ENCODE peak calls at places on chromosomes 5 and 9, in eight cellular contexts. X is GM06990, J is fibroblast of villous mesenchyme, M is Caco-2, Q is BE2C, N is heart left ventricle, E is psoas muscle, Z is PC-9. W is an unnamed sample.

GRCh38 chr5:111147502-111147901 is 55.4 kb downstream of the WDR36 start:
- DNase-seq in N (no peak), X (no peak), M (no peak), J (no peak), E (no peak), Q (no peak), Z (no peak), W (no peak)

GRCh38 chr5:61245486-61245885 is 83.2 kb upstream of the SMIM15 start:
- DNase-seq in J (peak), Q (no peak), E (no peak), M (no peak), Z (no peak), X (no peak), N (no peak), W (no peak)

GRCh38 chr5:21121213-21121612 is 1133.2 kb upstream of the CDH18 start:
- DNase-seq in Z (no peak), N (no peak), E (no peak), J (no peak), Q (no peak), X (no peak), M (no peak), W (peak)

GRCh38 chr9:120890415-120891254 is 13.6 kb upstream of the PHF19 start:
- DNase-seq in X (no peak), E (no peak), Z (no peak), Q (no peak), J (peak), N (no peak), M (no peak), W (no peak)

GRCh38 chr9:10678790-10679189 is 66.0 kb upstream of the PTPRD start:
- DNase-seq in N (no peak), J (peak), M (no peak), E (no peak), Z (no peak), X (no peak), Q (no peak), W (peak)

GRCh38 chr9:16245756-16246440 is 624.6 kb downstream of the BNC2 start:
- DNase-seq in N (no peak), X (no peak), Q (no peak), J (no peak), Z (no peak), M (no peak), E (peak), W (no peak)

GRCh38 chr9:36074870-36075532 is 38.3 kb downstream of the RECK start:
- DNase-seq in E (peak), Q (peak), Z (no peak), N (peak), M (no peak), J (peak), X (no peak), W (peak)

GRCh38 chr9:137875846-137876245 is 1.7 kb upstream of the CACNA1B start:
- DNase-seq in E (no peak), X (no peak), N (no peak), Z (no peak), Q (no peak), M (no peak), J (no peak), W (no peak)

GRCh38 chr9:72351538-72352453 is 13.2 kb downstream of the ZFAND5 start:
- DNase-seq in J (no peak), Q (no peak), Z (peak), N (peak), M (no peak), E (peak), X (no peak), W (peak)

GRCh38 chr5:159049844-159050318 is 49.8 kb downstream of the EBF1 start:
- DNase-seq in N (no peak), X (no peak), M (no peak), J (peak), Z (no peak), E (no peak), Q (no peak), W (peak)

GRCh38 chr9:19998823-19999455 is 210.1 kb upstream of the SLC24A2 start:
- DNase-seq in X (peak), N (no peak), E (no peak), Z (no peak), M (no peak), J (no peak), Q (no peak), W (peak)

GRCh38 chr9:89844535-89844934 is 239.7 kb downstream of the GADD45G start:
- DNase-seq in J (no peak), M (no peak), Q (no peak), N (no peak), Z (no peak), E (no peak), X (no peak), W (no peak)

GRCh38 chr5:150612405-150612804 is 28.1 kb upstream of the SYNPO start:
- DNase-seq in Z (no peak), M (no peak), E (no peak), N (no peak), J (no peak), Q (no peak), X (no peak), W (no peak)

GRCh38 chr9:35374436-35374835 is 115.5 kb upstream of the RUSC2 start:
- DNase-seq in J (no peak), E (no peak), M (no peak), Q (no peak), N (no peak), Z (no peak), X (no peak), W (no peak)

GRCh38 chr9:131578778-131579504 is 33.6 kb downstream of the PRRT1B start:
- DNase-seq in Z (no peak), Q (no peak), M (no peak), E (no peak), N (no peak), X (peak), J (no peak), W (no peak)

GRCh38 chr5:127830829-127831598 is 127.8 kb downstream of the CCDC192 start:
- DNase-seq in M (no peak), N (no peak), Z (no peak), Q (no peak), J (no peak), E (no peak), X (no peak), W (no peak)

GRCh38 chr5:151155149-151155776 is 2.3 kb downstream of the ANXA6 start:
- DNase-seq in E (no peak), M (no peak), Z (no peak), X (peak), Q (no peak), J (peak), N (no peak), W (no peak)

GRCh38 chr9:37929441-37929895 is 25.5 kb upstream of the SLC25A51 start:
- DNase-seq in J (peak), Z (no peak), X (no peak), Q (no peak), E (no peak), M (no peak), N (no peak), W (peak)

GRCh38 chr9:5485365-5486085 is 24.8 kb upstream of the PDCD1LG2 start:
- DNase-seq in M (no peak), X (no peak), J (peak), N (no peak), Z (no peak), Q (no peak), E (no peak), W (no peak)

GRCh38 chr9:112361602-112362001 is 18.3 kb upstream of the HSDL2 start:
- DNase-seq in X (no peak), M (peak), Z (peak), Q (no peak), N (no peak), J (peak), E (no peak), W (peak)

GRCh38 chr9:37902804-37903580 is 935 bp downstream of the SLC25A51 start:
- DNase-seq in E (no peak), M (no peak), N (no peak), X (no peak), J (peak), Z (no peak), Q (no peak), W (peak)

GRCh38 chr5:180869587-180869986 is 8.5 kb upstream of the ZFP62 start:
- DNase-seq in X (no peak), M (no peak), Q (no peak), E (no peak), N (no peak), Z (no peak), J (no peak), W (no peak)

GRCh38 chr5:65802820-65803219 is 80.8 kb downstream of the NLN start:
- DNase-seq in J (no peak), Q (no peak), Z (no peak), M (no peak), E (no peak), N (no peak), X (no peak), W (no peak)

GRCh38 chr9:104805441-104805840 is 41.5 kb downstream of the NIPSNAP3B start:
- DNase-seq in Z (no peak), Q (no peak), J (no peak), N (no peak), X (no peak), E (no peak), M (no peak), W (no peak)

GRCh38 chr9:130862747-130863146 is 27.7 kb downstream of the ABL1 start:
- DNase-seq in J (no peak), Z (no peak), X (no peak), E (no peak), M (no peak), N (no peak), Q (no peak), W (no peak)

GRCh38 chr5:124963236-124963929 is 216.9 kb upstream of the ZNF608 start:
- DNase-seq in E (no peak), Z (peak), M (peak), Q (peak), J (peak), X (no peak), N (no peak), W (peak)

GRCh38 chr5:58263291-58263690 is 196.6 kb downstream of the PLK2 start:
- DNase-seq in N (no peak), M (no peak), J (no peak), X (no peak), E (no peak), Q (no peak), Z (no peak), W (no peak)

GRCh38 chr9:32395483-32396216 is 11.2 kb downstream of the ACO1 start:
- DNase-seq in N (peak), E (peak), X (no peak), M (peak), J (peak), Z (peak), Q (no peak), W (peak)

GRCh38 chr9:20197976-20198685 is 409.3 kb upstream of the SLC24A2 start:
- DNase-seq in J (peak), E (no peak), Z (no peak), M (peak), N (no peak), X (no peak), Q (no peak), W (no peak)

GRCh38 chr5:176553260-176554085 is 4.3 kb downstream of the CDHR2 start:
- DNase-seq in X (no peak), N (no peak), J (no peak), E (no peak), Z (peak), Q (no peak), M (no peak), W (no peak)

GRCh38 chr9:21802418-21803000 is at the start of gene MTAP:
- DNase-seq in E (peak), Q (peak), X (peak), J (peak), Z (peak), M (peak), N (peak), W (peak)

GRCh38 chr9:21804336-21804735 is 1.9 kb downstream of the MTAP start:
- DNase-seq in J (no peak), Q (no peak), Z (no peak), M (no peak), N (no peak), E (no peak), X (no peak), W (no peak)

GRCh38 chr9:21803674-21804048 is 1.2 kb downstream of the MTAP start:
- DNase-seq in E (no peak), N (no peak), Q (no peak), M (no peak), X (no peak), J (peak), Z (no peak), W (peak)

GRCh38 chr9:21806644-21807043 is 4.2 kb downstream of the MTAP start:
- DNase-seq in X (no peak), E (no peak), M (no peak), Z (no peak), J (no peak), Q (no peak), N (peak), W (no peak)

GRCh38 chr9:21804791-21805190 is 2.4 kb downstream of the MTAP start:
- DNase-seq in N (no peak), J (no peak), E (no peak), M (no peak), Z (no peak), Q (no peak), X (no peak), W (no peak)
- H3K4me3 ChIP-seq in N (no peak), J (no peak), E (no peak), M (no peak), Z (peak), Q (peak), X (no peak), W (no peak)

DNA sequence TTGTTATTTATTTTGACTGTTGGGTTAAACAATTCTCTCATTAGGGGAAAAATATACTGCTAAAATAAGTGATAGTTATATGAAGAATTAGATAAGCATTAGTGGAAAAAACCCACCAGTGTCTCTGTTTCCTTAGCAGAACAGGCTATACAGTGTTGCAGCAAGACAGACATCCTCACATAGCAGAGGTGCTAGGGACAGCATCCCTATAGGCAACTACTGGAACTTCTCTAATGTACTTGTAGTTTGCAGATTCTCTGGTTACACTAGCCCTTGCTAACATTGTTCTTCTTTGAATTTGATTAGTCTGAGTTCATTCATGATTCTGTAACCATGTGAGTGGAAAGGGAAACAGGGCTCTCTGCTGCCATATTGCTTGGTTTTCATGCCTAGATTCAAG is 661.8 kb upstream of the RGMB start:
- DNase-seq in X (no peak), E (no peak), Q (no peak), Z (no peak), N (no peak), J (no peak), M (no peak), W (no peak)
- TF ChIP-seq CTCF in X (no peak), E (no peak), Q (no peak), Z (no peak), N (no peak), J (peak), M (no peak), W (peak)

DNA sequence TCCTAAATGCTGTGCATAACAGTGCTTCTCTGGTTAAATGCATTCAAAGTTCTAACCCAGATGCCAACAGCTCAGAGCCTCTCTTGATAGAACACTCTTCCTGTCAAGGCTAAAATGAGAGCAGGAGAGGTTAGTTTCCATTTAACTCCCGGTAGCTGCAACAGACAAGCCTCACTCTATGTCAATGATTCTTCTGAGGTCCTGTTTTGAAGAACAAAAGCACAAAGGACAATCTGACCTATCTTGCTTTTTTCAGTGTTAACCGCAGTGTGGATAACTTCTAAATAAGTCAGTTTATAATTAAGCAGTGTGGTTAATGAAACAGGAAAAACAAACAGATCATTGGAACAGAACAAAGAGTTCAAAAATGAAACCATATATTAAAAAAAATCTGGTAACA is 80.7 kb downstream of the ANKRD55 start:
- DNase-seq in J (no peak), Q (no peak), N (no peak), M (no peak), Z (no peak), X (no peak), E (no peak), W (no peak)
- H3K4me3 ChIP-seq in J (no peak), Q (no peak), N (no peak), M (no peak), Z (no peak), X (no peak), E (no peak), W (no peak)

GRCh38 chr5:135977375-135977928 is 22.7 kb upstream of the LECT2 start:
- DNase-seq in Q (no peak), J (peak), X (peak), N (peak), E (peak), M (no peak), Z (no peak), W (peak)
- TF ChIP-seq CTCF in Q (peak), J (peak), X (peak), N (peak), E (peak), M (no peak), Z (no peak), W (peak)

DNA sequence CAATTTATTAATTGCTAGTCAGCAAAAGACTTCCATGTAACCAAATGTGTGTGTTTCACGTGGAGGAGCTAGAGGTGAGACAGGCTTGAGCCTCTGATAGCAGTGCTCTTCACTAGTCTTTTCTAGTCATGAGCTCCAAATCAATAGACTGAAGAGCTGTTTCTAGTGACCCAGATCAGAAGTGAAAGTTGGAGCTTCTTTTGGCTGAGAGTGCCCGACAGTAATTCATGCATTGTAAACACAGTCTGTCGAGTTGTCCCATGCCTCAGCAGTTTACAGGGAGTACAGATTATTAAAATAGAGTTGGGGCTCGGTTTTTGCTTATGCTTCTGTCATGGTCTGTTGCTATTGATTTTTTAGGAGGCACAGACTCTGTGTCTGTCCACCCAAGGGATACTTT is 793.1 kb downstream of the DTWD2 start:
- DNase-seq in Q (no peak), X (no peak), N (no peak), M (no peak), Z (no peak), J (no peak), E (no peak), W (no peak)
- H3K4me3 ChIP-seq in Q (no peak), X (no peak), N (no peak), M (no peak), Z (no peak), J (no peak), E (no peak), W (no peak)

DNA sequence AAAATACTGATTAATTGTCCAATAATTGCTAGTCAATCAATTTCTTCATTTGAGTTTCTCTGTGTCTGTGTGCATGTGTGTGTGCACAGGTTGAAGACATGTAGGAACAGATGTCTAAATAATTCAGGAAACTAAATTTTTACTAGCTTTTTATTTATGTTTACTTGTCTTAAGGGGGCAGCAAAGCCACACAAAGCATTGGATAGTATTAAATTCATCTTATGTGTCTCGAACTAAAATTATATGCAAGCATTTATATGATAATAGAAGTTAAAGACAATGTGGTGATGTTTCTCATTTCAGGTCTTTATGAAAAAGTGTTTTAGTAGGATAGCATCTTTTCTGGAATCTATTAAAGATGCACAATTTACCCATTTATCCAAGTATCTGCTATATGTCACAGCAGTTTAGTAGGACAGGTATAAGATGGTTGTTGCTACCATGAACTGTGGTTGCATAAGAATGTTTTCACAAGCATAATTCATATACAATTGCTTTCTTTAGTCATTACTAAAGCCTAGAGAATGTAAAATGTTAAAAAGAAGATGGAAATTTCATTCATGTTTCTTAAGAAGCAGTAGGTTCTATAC is 784.6 kb upstream of the NUDT12 start:
- DNase-seq in E (no peak), Z (no peak), N (no peak), J (peak), Q (peak), M (no peak), X (no peak), W (peak)
- TF ChIP-seq CTCF in E (peak), Z (peak), N (no peak), J (peak), Q (peak), M (no peak), X (peak), W (peak)

GRCh38 chr9:135088348-135088978 is 995 bp downstream of the OLFM1 start:
- DNase-seq in E (no peak), Q (no peak), J (no peak), X (no peak), Z (no peak), N (no peak), M (no peak), W (no peak)
- H3K4me3 ChIP-seq in E (peak), Q (peak), J (no peak), X (no peak), Z (no peak), N (peak), M (no peak), W (no peak)

GRCh38 chr5:142913728-142914338 is 143.7 kb downstream of the ARHGAP26 start:
- DNase-seq in J (no peak), E (no peak), M (no peak), X (no peak), Z (peak), Q (no peak), N (no peak), W (no peak)
- TF ChIP-seq CTCF in J (no peak), E (no peak), M (no peak), X (no peak), Z (peak), Q (peak), N (no peak), W (peak)

DNA sequence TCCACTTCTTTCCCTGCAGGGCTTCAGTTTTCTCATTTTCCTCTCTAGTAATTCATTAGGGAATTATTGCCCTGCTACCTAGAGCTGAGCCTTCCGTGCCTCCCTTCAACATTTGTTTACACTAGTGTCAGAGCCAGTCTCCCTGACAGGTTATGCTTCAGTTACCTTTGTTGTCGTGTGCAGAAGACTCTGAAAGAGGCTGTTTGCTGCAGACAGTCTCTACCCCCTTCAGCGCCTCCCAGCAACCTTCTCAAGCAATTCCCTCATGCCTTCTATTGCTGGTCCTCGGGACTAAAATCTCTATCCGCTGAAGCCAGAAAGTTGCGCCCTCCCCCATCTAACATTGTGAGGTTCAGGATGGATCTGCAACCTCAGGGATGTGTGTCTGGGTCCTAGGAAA is 12.8 kb downstream of the RALGPS1 start:
- DNase-seq in M (no peak), Q (no peak), N (no peak), X (no peak), Z (no peak), E (no peak), J (no peak), W (no peak)
- H3K4me3 ChIP-seq in M (no peak), Q (no peak), N (no peak), X (no peak), Z (no peak), E (no peak), J (no peak), W (no peak)

GRCh38 chr5:96377597-96377996 is 55.5 kb downstream of the PCSK1 start:
- DNase-seq in X (no peak), Z (no peak), N (no peak), E (no peak), J (no peak), Q (no peak), M (no peak), W (no peak)

GRCh38 chr5:96384353-96384752 is 48.7 kb downstream of the PCSK1 start:
- DNase-seq in Q (no peak), E (peak), N (peak), J (peak), M (no peak), Z (peak), X (no peak), W (peak)

GRCh38 chr5:96379862-96380261 is 53.2 kb downstream of the PCSK1 start:
- DNase-seq in Q (no peak), E (no peak), M (no peak), N (no peak), X (no peak), Z (no peak), J (no peak), W (no peak)

GRCh38 chr5:96377167-96377566 is 55.9 kb downstream of the PCSK1 start:
- DNase-seq in Z (no peak), J (no peak), X (no peak), N (no peak), M (no peak), E (no peak), Q (no peak), W (no peak)

GRCh38 chr5:96381526-96381925 is 51.5 kb downstream of the PCSK1 start:
- DNase-seq in Q (peak), N (peak), X (no peak), E (no peak), M (peak), Z (no peak), J (no peak), W (no peak)
- TF ChIP-seq CTCF in Q (peak), N (no peak), X (peak), E (no peak), M (peak), Z (no peak), J (no peak), W (peak)

W was measured in astrocyte of the spinal cord.